ENCODE peak calls at places on chromosomes 3 and 15, in eight cellular contexts. A, C, W, L, X, U, K and R are unnamed samples. For H3K36me3, the result is how much of the 10 kb centered on the place peaks cover.

GRCh38 chr3:179292440-179292839 is 30.4 kb upstream of the ZNF639 start:
- DNase-seq in A (no peak), C (no peak), W (no peak), L (no peak), X (no peak), U (no peak), K (no peak), R (no peak)

GRCh38 chr3:16583551-16583950 is 21.7 kb downstream of the DAZL start:
- DNase-seq in A (no peak), C (no peak), W (no peak), L (no peak), X (no peak), U (no peak), K (peak), R (no peak)

GRCh38 chr3:130963878-130964277 is 62.7 kb downstream of the ASTE1 start:
- DNase-seq in A (no peak), C (peak), W (no peak), L (peak), X (no peak), U (no peak), K (no peak), R (no peak)

GRCh38 chr3:49399467-49399866 is 12.3 kb downstream of the RHOA start:
- DNase-seq in A (peak), C (no peak), W (no peak), L (no peak), X (no peak), U (no peak), K (no peak), R (no peak)

GRCh38 chr15:40336129-40337122 is 4.3 kb downstream of the CCDC9B start:
- DNase-seq in A (no peak), C (no peak), W (peak), L (no peak), X (no peak), U (no peak), K (no peak), R (peak)

GRCh38 chr15:95840004-95840403 is 490.5 kb upstream of the NR2F2 start:
- DNase-seq in A (peak), C (no peak), W (no peak), L (no peak), X (peak), U (peak), K (peak), R (no peak)

GRCh38 chr15:28004143-28005003 is 94.7 kb downstream of the OCA2 start:
- DNase-seq in A (no peak), C (no peak), W (peak), L (no peak), X (no peak), U (no peak), K (no peak), R (no peak)

GRCh38 chr3:184040010-184040409 is 8.5 kb downstream of the HTR3D start:
- DNase-seq in A (no peak), C (no peak), W (no peak), L (peak), X (no peak), U (no peak), K (no peak), R (peak)

GRCh38 chr3:187286467-187287059 is 5.0 kb downstream of the MASP1 start:
- DNase-seq in A (peak), C (no peak), W (no peak), L (no peak), X (no peak), U (no peak), K (peak), R (peak)

GRCh38 chr15:57611119-57611518 is 19.4 kb downstream of the MYZAP start:
- DNase-seq in A (no peak), C (no peak), W (peak), L (no peak), X (no peak), U (no peak), K (no peak), R (no peak)

GRCh38 chr3:101865751-101866509 is 16.6 kb downstream of the NFKBIZ start:
- DNase-seq in A (no peak), C (no peak), W (no peak), L (no peak), X (no peak), U (no peak), K (no peak), R (peak)

GRCh38 chr3:151330374-151330773 is 1.0 kb upstream of the P2RY13 start:
- DNase-seq in A (no peak), C (no peak), W (no peak), L (no peak), X (no peak), U (no peak), K (no peak), R (no peak)

GRCh38 chr15:73626072-73626471 is 7.1 kb downstream of the NPTN start:
- DNase-seq in A (no peak), C (no peak), W (no peak), L (peak), X (no peak), U (no peak), K (no peak), R (no peak)

GRCh38 chr15:96610757-96611156 is 280.3 kb downstream of the NR2F2 start:
- DNase-seq in A (no peak), C (no peak), W (no peak), L (no peak), X (no peak), U (no peak), K (no peak), R (no peak)

GRCh38 chr15:63156708-63157065 is 590 bp downstream of the RPS27L start:
- DNase-seq in A (no peak), C (no peak), W (peak), L (peak), X (peak), U (peak), K (peak), R (peak)

GRCh38 chr3:44409640-44410410 is 67.6 kb downstream of the ZNF445 start:
- DNase-seq in A (no peak), C (no peak), W (no peak), L (no peak), X (no peak), U (no peak), K (no peak), R (peak)

GRCh38 chr3:183274609-183275008 is 21.6 kb downstream of the B3GNT5 start:
- DNase-seq in A (no peak), C (no peak), W (no peak), L (peak), X (no peak), U (no peak), K (no peak), R (no peak)

GRCh38 chr3:188416041-188416440 is 262.1 kb downstream of the LPP start:
- DNase-seq in A (no peak), C (no peak), W (no peak), L (no peak), X (no peak), U (no peak), K (no peak), R (no peak)

GRCh38 chr15:100902436-100903190 is 16.5 kb upstream of the LRRK1 start:
- DNase-seq in A (peak), C (peak), W (peak), L (peak), X (peak), U (no peak), K (peak), R (peak)

GRCh38 chr3:59605318-59605717 is 555.5 kb upstream of the CFAP20DC start:
- DNase-seq in A (no peak), C (no peak), W (peak), L (no peak), X (no peak), U (no peak), K (no peak), R (no peak)

GRCh38 chr15:61818801-61819200 is 241.4 kb downstream of the VPS13C start:
- DNase-seq in A (no peak), C (no peak), W (no peak), L (no peak), X (no peak), U (no peak), K (no peak), R (no peak)

GRCh38 chr15:60374628-60375081 is 23.1 kb downstream of the ANXA2 start:
- DNase-seq in A (peak), C (no peak), W (no peak), L (peak), X (no peak), U (peak), K (peak), R (peak)

GRCh38 chr3:66609660-66610547 is 109.1 kb upstream of the LRIG1 start:
- DNase-seq in A (no peak), C (no peak), W (peak), L (peak), X (no peak), U (no peak), K (no peak), R (peak)

GRCh38 chr3:38115645-38116427 is 21.1 kb downstream of the ACAA1 start:
- DNase-seq in A (no peak), C (no peak), W (no peak), L (no peak), X (no peak), U (peak), K (peak), R (peak)

GRCh38 chr3:132417695-132418520 is 606 bp downstream of the DNAJC13 start:
- DNase-seq in A (no peak), C (no peak), W (peak), L (peak), X (peak), U (peak), K (peak), R (peak)

GRCh38 chr3:130412991-130413390 is 67.5 kb downstream of the COL6A5 start:
- DNase-seq in A (no peak), C (no peak), W (no peak), L (no peak), X (no peak), U (no peak), K (no peak), R (no peak)

GRCh38 chr3:10322355-10322715 is 1.4 kb upstream of the SEC13 start:
- DNase-seq in A (no peak), C (no peak), W (no peak), L (peak), X (no peak), U (no peak), K (no peak), R (no peak)

DNA sequence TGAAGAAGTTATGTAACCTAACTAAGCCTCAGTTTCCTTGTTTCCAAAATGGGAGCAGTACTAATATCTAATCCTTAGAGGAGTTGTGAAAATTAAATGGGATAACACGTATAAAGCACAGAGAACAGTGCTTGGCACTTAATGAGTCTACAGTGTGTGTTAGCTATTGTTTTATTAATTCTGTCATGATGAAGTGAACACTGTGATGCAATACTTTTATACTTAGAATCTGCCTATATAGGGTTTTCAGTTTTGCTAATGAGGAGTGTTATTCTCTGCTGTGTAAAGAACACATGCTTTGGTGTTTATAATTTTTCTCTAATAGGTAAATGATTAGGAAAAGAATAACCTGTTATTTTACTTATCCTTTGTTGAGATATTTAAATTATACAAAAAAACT is 65.2 kb downstream of the MBNL1 start:
- DNase-seq in A (no peak), C (no peak), W (no peak), L (no peak), X (no peak), U (no peak), K (no peak), R (no peak)
- H3K36me3 ChIP-seq in A (under half), C (under half), W (under half), L (under half), X (under half), U (under half), K (under half), R (under half)

GRCh38 chr3:65549626-65549959 is 489.1 kb downstream of the MAGI1 start:
- DNase-seq in A (no peak), C (no peak), W (no peak), L (no peak), X (no peak), U (no peak), K (no peak), R (no peak)
- H3K27ac ChIP-seq in A (no peak), C (no peak), W (no peak), L (no peak), X (peak), U (peak), K (no peak), R (no peak)

DNA sequence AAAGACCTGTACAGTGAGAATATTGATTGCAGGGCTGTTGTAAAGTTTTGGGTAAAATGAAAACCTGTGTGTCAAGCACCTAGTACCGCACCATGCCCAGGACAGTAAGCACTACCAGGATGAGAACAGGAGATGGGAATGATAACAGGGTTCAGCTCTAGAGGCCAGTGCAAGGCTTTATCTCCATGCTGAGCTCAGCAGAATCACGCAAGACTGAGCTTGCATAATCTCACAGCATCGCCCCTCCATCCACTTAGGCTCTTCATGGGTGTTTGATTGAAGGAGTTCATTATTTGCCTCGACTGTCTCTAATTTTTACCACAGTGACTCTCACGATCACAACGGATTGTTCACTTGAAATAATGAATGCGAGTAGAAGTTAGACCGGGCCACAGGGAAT is 2.9 kb downstream of the ATP13A5 start:
- DNase-seq in A (no peak), C (no peak), W (no peak), L (no peak), X (no peak), U (no peak), K (no peak), R (no peak)
- H3K4me3 ChIP-seq in A (no peak), C (no peak), W (no peak), L (no peak), X (no peak), U (no peak), K (no peak), R (no peak)

GRCh38 chr15:67185051-67185450 is 69.4 kb downstream of the AAGAB start:
- DNase-seq in A (peak), C (no peak), W (no peak), L (no peak), X (no peak), U (peak), K (no peak), R (no peak)
- H3K36me3 ChIP-seq in A (under half), C (under half), W (under half), L (under half), X (half or more), U (half or more), K (under half), R (half or more)

DNA sequence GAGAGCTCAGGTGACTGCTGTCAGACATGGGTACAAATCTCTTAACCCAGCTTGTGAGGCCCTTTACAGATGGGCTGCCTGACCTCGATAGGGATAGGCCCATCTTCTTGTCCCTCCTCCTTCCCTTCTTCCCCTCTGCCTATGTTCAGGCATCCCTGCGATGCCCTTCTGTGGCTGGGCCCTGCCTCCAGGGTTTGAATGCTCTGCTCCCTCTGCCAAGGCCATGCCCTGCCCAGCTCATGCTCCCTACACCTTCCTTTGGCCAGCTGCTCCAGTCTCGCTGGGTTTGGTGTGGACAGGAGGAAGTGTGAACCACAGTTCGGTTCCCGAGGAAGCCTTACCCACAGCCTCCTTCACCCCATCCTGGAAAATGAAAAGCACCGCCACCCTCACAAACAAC is 4.3 kb downstream of the FYCO1 start:
- DNase-seq in A (no peak), C (no peak), W (no peak), L (no peak), X (no peak), U (no peak), K (no peak), R (no peak)
- H3K27ac ChIP-seq in A (peak), C (no peak), W (no peak), L (no peak), X (peak), U (peak), K (peak), R (no peak)

DNA sequence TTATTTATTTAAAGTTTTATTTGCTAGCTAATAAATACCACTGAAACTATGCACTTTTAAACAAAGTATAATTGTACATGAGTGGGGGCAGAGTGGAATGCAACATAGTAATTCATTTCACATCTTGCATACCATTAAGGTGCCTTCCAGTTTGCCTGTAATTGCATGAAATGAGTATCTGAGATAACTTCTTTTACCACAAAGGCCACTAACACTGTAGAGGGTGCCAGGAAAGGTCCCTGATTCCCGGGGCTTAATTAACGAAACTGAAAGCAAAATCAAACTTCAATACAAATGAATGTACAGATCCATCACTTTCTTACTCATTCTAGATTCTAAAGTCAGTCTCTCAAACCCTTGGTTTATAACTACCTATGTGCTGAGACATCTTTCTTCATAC is 2.1 kb downstream of the CD47 start:
- DNase-seq in A (no peak), C (no peak), W (no peak), L (peak), X (no peak), U (no peak), K (no peak), R (no peak)
- H3K4me3 ChIP-seq in A (peak), C (peak), W (peak), L (peak), X (peak), U (peak), K (no peak), R (no peak)